ENCODE peak calls at places on chromosome 19, in five cellular contexts. U, X, L, Z and Y are unnamed samples.

GRCh38 chr19:48715681-48716171 is 3.8 kb downstream of the MAMSTR start:
- DNase-seq in U (peak; percentile 27), X (no peak), L (no peak), Z (no peak), Y (no peak)

GRCh38 chr19:28553764-28554163 is 659.2 kb downstream of the UQCRFS1 start:
- DNase-seq in U (peak; percentile 4), L (no peak), X (no peak), Z (no peak), Y (no peak)

GRCh38 chr19:46574533-46574932 is 26.6 kb upstream of the CALM3 start:
- DNase-seq in Z (no peak), X (no peak), L (no peak), U (no peak), Y (no peak)

GRCh38 chr19:49391581-49392399 is 3.7 kb downstream of the KASH5 start:
- DNase-seq in U (peak; percentile 90), X (peak; percentile 62), Z (peak; percentile 83), L (peak; percentile 70), Y (peak; percentile 73)

GRCh38 chr19:24055548-24055947 is 31.4 kb upstream of the ZNF254 start:
- DNase-seq in X (no peak), U (no peak), Z (no peak), L (no peak), Y (no peak)

GRCh38 chr19:40241809-40242384 is 15.4 kb upstream of the CCNP start:
- DNase-seq in Z (no peak), X (no peak), L (no peak), U (no peak), Y (no peak)

GRCh38 chr19:13398780-13399726 is 107.2 kb downstream of the CACNA1A start:
- DNase-seq in X (no peak), Z (no peak), L (no peak), U (no peak), Y (peak; percentile 37)

GRCh38 chr19:44552324-44552723 is 22.8 kb upstream of the CEACAM20 start:
- DNase-seq in Z (peak; percentile 66), U (peak; percentile 91), X (peak; percentile 70), L (no peak), Y (peak; percentile 23)

GRCh38 chr19:6530385-6531162 is at the start of gene TNFSF9:
- DNase-seq in L (peak; percentile 84), Z (peak; percentile 62), U (peak; percentile 92), X (no peak), Y (peak; percentile 87)

GRCh38 chr19:45234089-45234869 is 10.9 kb downstream of the EXOC3L2 start:
- DNase-seq in L (no peak), X (no peak), Z (peak; percentile 51), U (peak; percentile 59), Y (no peak)

GRCh38 chr19:38736036-38736412 is 8.2 kb downstream of the CAPN12 start:
- DNase-seq in L (no peak), U (peak; percentile 68), Z (peak; percentile 86), X (no peak), Y (peak; percentile 44)

GRCh38 chr19:23996549-23996948 is 81.9 kb downstream of the ZNF726 start:
- DNase-seq in X (no peak), Z (peak; percentile 61), U (peak; percentile 28), L (no peak), Y (no peak)

GRCh38 chr19:18144906-18145305 is 8.1 kb upstream of the PIK3R2 start:
- DNase-seq in L (no peak), U (no peak), X (no peak), Z (no peak), Y (no peak)
- H2BK12ac ChIP-seq in L (no peak overlapping the region), U (no peak overlapping the region), X (no peak overlapping the region), Z (no peak overlapping the region), Y (no peak overlapping the region)

GRCh38 chr19:15249912-15250634 is 17.8 kb upstream of the EPHX3 start:
- DNase-seq in Z (peak; percentile 68), X (no peak), U (no peak), L (no peak), Y (peak; percentile 81)

GRCh38 chr19:15248106-15248505 is 15.9 kb upstream of the EPHX3 start:
- DNase-seq in L (no peak), U (no peak), Z (no peak), X (no peak), Y (no peak)

GRCh38 chr19:15247107-15248014 is 15.1 kb upstream of the EPHX3 start:
- DNase-seq in L (no peak), Z (no peak), X (no peak), U (no peak), Y (no peak)

GRCh38 chr19:15249560-15249874 is 17.3 kb upstream of the EPHX3 start:
- DNase-seq in L (no peak), U (no peak), Z (no peak), X (no peak), Y (no peak)

GRCh38 chr19:15248648-15249559 is 16.7 kb upstream of the EPHX3 start:
- DNase-seq in L (no peak), X (no peak), Z (peak; percentile 90), U (no peak), Y (peak; percentile 88)
- H2BK5ac ChIP-seq in L (peak overlapping the region; percentile 27), X (no peak overlapping the region), Z (peak overlapping the region; percentile 61), U (no peak overlapping the region), Y (no peak overlapping the region)

GRCh38 chr19:35500611-35501010 is 10.3 kb upstream of the KRTDAP start:
- DNase-seq in X (no peak), Z (no peak), U (no peak), L (no peak), Y (no peak)
- H3K4ac ChIP-seq in X (no peak overlapping the region), Z (no peak overlapping the region), U (no peak overlapping the region), L (no peak overlapping the region), Y (no peak overlapping the region)

GRCh38 chr19:597406-598315 is 8.0 kb downstream of the HCN2 start:
- DNase-seq in X (no peak), L (no peak), U (no peak), Z (no peak), Y (no peak)
- H2BK12ac ChIP-seq in X (no peak overlapping the region), L (no peak overlapping the region), U (no peak overlapping the region), Z (no peak overlapping the region), Y (no peak overlapping the region)

GRCh38 chr19:2527716-2528115 is 51.8 kb downstream of the GADD45B start:
- DNase-seq in X (no peak), U (peak; percentile 19), Z (peak; percentile 96), L (no peak), Y (no peak)
- H2BK5ac ChIP-seq in X (no peak overlapping the region), U (no peak overlapping the region), Z (peak overlapping the region; percentile 63), L (no peak overlapping the region), Y (no peak overlapping the region)